ENCODE peak calls at places on chromosomes 6 and 20, in six cellular contexts. One of them, this sample, is unnamed.

GRCh38 chr6:139530551-139530950 is 156.1 kb upstream of the CITED2 start:
- DNase-seq in dorsolateral prefrontal cortex: no peak
- DNase-seq in natural killer cell treated with Interleukin-12 subunit alpha and Interleukin-12 subunit beta and Interleukin-15 and Interleukin-18, amount 100 ng/mL, for 72 hours: no peak
- DNase-seq in foreskin keratinocyte: no peak
- DNase-seq in aorta: no peak
- DNase-seq in fibroblast of lung: no peak
- DNase-seq in this sample: no peak

GRCh38 chr6:138278326-138278725 is 60.0 kb upstream of the PBOV1 start:
- DNase-seq in dorsolateral prefrontal cortex: peak
- DNase-seq in natural killer cell treated with Interleukin-12 subunit alpha and Interleukin-12 subunit beta and Interleukin-15 and Interleukin-18, amount 100 ng/mL, for 72 hours: no peak
- DNase-seq in foreskin keratinocyte: peak
- DNase-seq in aorta: no peak
- DNase-seq in fibroblast of lung: peak
- DNase-seq in this sample: no peak

GRCh38 chr6:52725133-52725529 is 38.1 kb downstream of the GSTA2 start:
- DNase-seq in dorsolateral prefrontal cortex: no peak
- DNase-seq in natural killer cell treated with Interleukin-12 subunit alpha and Interleukin-12 subunit beta and Interleukin-15 and Interleukin-18, amount 100 ng/mL, for 72 hours: no peak
- DNase-seq in foreskin keratinocyte: peak
- DNase-seq in aorta: peak
- DNase-seq in fibroblast of lung: no peak
- DNase-seq in this sample: no peak

GRCh38 chr6:119612176-119612870 is 262.8 kb upstream of the MAN1A1 start:
- DNase-seq in dorsolateral prefrontal cortex: no peak
- DNase-seq in natural killer cell treated with Interleukin-12 subunit alpha and Interleukin-12 subunit beta and Interleukin-15 and Interleukin-18, amount 100 ng/mL, for 72 hours: no peak
- DNase-seq in foreskin keratinocyte: no peak
- DNase-seq in aorta: no peak
- DNase-seq in fibroblast of lung: peak
- DNase-seq in this sample: no peak

GRCh38 chr20:4083103-4083864 is 67.9 kb upstream of the RNF24 start:
- DNase-seq in dorsolateral prefrontal cortex: no peak
- DNase-seq in natural killer cell treated with Interleukin-12 subunit alpha and Interleukin-12 subunit beta and Interleukin-15 and Interleukin-18, amount 100 ng/mL, for 72 hours: no peak
- DNase-seq in foreskin keratinocyte: no peak
- DNase-seq in aorta: no peak
- DNase-seq in fibroblast of lung: no peak
- DNase-seq in this sample: no peak

GRCh38 chr20:57621426-57622200 is 1.4 kb upstream of the ZBP1 start:
- DNase-seq in dorsolateral prefrontal cortex: no peak
- DNase-seq in natural killer cell treated with Interleukin-12 subunit alpha and Interleukin-12 subunit beta and Interleukin-15 and Interleukin-18, amount 100 ng/mL, for 72 hours: no peak
- DNase-seq in foreskin keratinocyte: peak
- DNase-seq in aorta: peak
- DNase-seq in fibroblast of lung: no peak
- DNase-seq in this sample: no peak

GRCh38 chr6:82033631-82034211 is 213.8 kb downstream of the IBTK start:
- DNase-seq in dorsolateral prefrontal cortex: no peak
- DNase-seq in natural killer cell treated with Interleukin-12 subunit alpha and Interleukin-12 subunit beta and Interleukin-15 and Interleukin-18, amount 100 ng/mL, for 72 hours: no peak
- DNase-seq in foreskin keratinocyte: no peak
- DNase-seq in aorta: peak
- DNase-seq in fibroblast of lung: peak
- DNase-seq in this sample: no peak

GRCh38 chr6:7112741-7113313 is 5.1 kb downstream of the RREB1 start:
- DNase-seq in dorsolateral prefrontal cortex: no peak
- DNase-seq in natural killer cell treated with Interleukin-12 subunit alpha and Interleukin-12 subunit beta and Interleukin-15 and Interleukin-18, amount 100 ng/mL, for 72 hours: no peak
- DNase-seq in foreskin keratinocyte: peak
- DNase-seq in aorta: no peak
- DNase-seq in fibroblast of lung: no peak
- DNase-seq in this sample: peak

GRCh38 chr6:108578595-108579038 is 17.9 kb downstream of the FOXO3 start:
- DNase-seq in dorsolateral prefrontal cortex: no peak
- DNase-seq in natural killer cell treated with Interleukin-12 subunit alpha and Interleukin-12 subunit beta and Interleukin-15 and Interleukin-18, amount 100 ng/mL, for 72 hours: no peak
- DNase-seq in foreskin keratinocyte: peak
- DNase-seq in aorta: no peak
- DNase-seq in fibroblast of lung: peak
- DNase-seq in this sample: no peak

GRCh38 chr6:72267470-72267869 is 354.4 kb upstream of the KCNQ5 start:
- DNase-seq in dorsolateral prefrontal cortex: no peak
- DNase-seq in natural killer cell treated with Interleukin-12 subunit alpha and Interleukin-12 subunit beta and Interleukin-15 and Interleukin-18, amount 100 ng/mL, for 72 hours: no peak
- DNase-seq in foreskin keratinocyte: no peak
- DNase-seq in aorta: no peak
- DNase-seq in fibroblast of lung: no peak
- DNase-seq in this sample: no peak

GRCh38 chr6:137749595-137750215 is 117.4 kb upstream of the TNFAIP3 start:
- DNase-seq in dorsolateral prefrontal cortex: no peak
- DNase-seq in natural killer cell treated with Interleukin-12 subunit alpha and Interleukin-12 subunit beta and Interleukin-15 and Interleukin-18, amount 100 ng/mL, for 72 hours: no peak
- DNase-seq in foreskin keratinocyte: no peak
- DNase-seq in aorta: no peak
- DNase-seq in fibroblast of lung: peak
- DNase-seq in this sample: no peak

GRCh38 chr6:70307008-70307407 is 4.1 kb upstream of the COL9A1 start:
- DNase-seq in dorsolateral prefrontal cortex: no peak
- DNase-seq in natural killer cell treated with Interleukin-12 subunit alpha and Interleukin-12 subunit beta and Interleukin-15 and Interleukin-18, amount 100 ng/mL, for 72 hours: no peak
- DNase-seq in foreskin keratinocyte: no peak
- DNase-seq in aorta: no peak
- DNase-seq in fibroblast of lung: no peak
- DNase-seq in this sample: no peak

GRCh38 chr6:44051516-44051915 is 75.7 kb downstream of the MRPL14 start:
- DNase-seq in dorsolateral prefrontal cortex: no peak
- DNase-seq in natural killer cell treated with Interleukin-12 subunit alpha and Interleukin-12 subunit beta and Interleukin-15 and Interleukin-18, amount 100 ng/mL, for 72 hours: peak
- DNase-seq in foreskin keratinocyte: no peak
- DNase-seq in aorta: peak
- DNase-seq in fibroblast of lung: peak
- DNase-seq in this sample: no peak

GRCh38 chr6:132511159-132511835 is 1.6 kb downstream of the STX7 start:
- DNase-seq in dorsolateral prefrontal cortex: no peak
- DNase-seq in natural killer cell treated with Interleukin-12 subunit alpha and Interleukin-12 subunit beta and Interleukin-15 and Interleukin-18, amount 100 ng/mL, for 72 hours: no peak
- DNase-seq in foreskin keratinocyte: no peak
- DNase-seq in aorta: peak
- DNase-seq in fibroblast of lung: no peak
- DNase-seq in this sample: no peak

This sample was measured in upper lobe of right lung.